ENCODE peak calls at places on chromosome 20, in eight cellular contexts. One of them, this sample, is unnamed.

GRCh38 chr20:17833036-17833674 is 133.4 kb downstream of the BANF2 start:
- DNase-seq in EL: peak
- DNase-seq in mucosa of descending colon: no peak
- DNase-seq in central memory CD4-positive, alpha-beta T cell: no peak
- DNase-seq in stimulated activated effector memory CD8-positive, alpha-beta T cell treated with anti-CD3 and anti-CD28 coated beads, Interleukin-12 subunit alpha, Interleukin-12 subunit beta, amount 100 ng/mL, for 72 hours: no peak
- DNase-seq in CD8-positive, alpha-beta T cell: no peak
- DNase-seq in activated naive CD8-positive, alpha-beta T cell treated with anti-CD3 and anti-CD28 coated beads, Interleukin-2, amount 10 ng/mL, durations not matched to agents 7 days and 5 days: no peak
- DNase-seq in NCI-H1048: no peak
- DNase-seq in this sample: peak

GRCh38 chr20:4161447-4162251 is 146.3 kb upstream of the RNF24 start:
- DNase-seq in CD8-positive, alpha-beta T cell: no peak
- DNase-seq in central memory CD4-positive, alpha-beta T cell: no peak
- DNase-seq in activated naive CD8-positive, alpha-beta T cell treated with anti-CD3 and anti-CD28 coated beads, Interleukin-2, amount 10 ng/mL, durations not matched to agents 7 days and 5 days: peak
- DNase-seq in mucosa of descending colon: peak
- DNase-seq in NCI-H1048: no peak
- DNase-seq in EL: no peak
- DNase-seq in stimulated activated effector memory CD8-positive, alpha-beta T cell treated with anti-CD3 and anti-CD28 coated beads, Interleukin-12 subunit alpha, Interleukin-12 subunit beta, amount 100 ng/mL, for 72 hours: peak
- DNase-seq in this sample: no peak

GRCh38 chr20:22582386-22582959 is 1.9 kb downstream of the FOXA2 start:
- DNase-seq in central memory CD4-positive, alpha-beta T cell: no peak
- DNase-seq in NCI-H1048: no peak
- DNase-seq in activated naive CD8-positive, alpha-beta T cell treated with anti-CD3 and anti-CD28 coated beads, Interleukin-2, amount 10 ng/mL, durations not matched to agents 7 days and 5 days: no peak
- DNase-seq in stimulated activated effector memory CD8-positive, alpha-beta T cell treated with anti-CD3 and anti-CD28 coated beads, Interleukin-12 subunit alpha, Interleukin-12 subunit beta, amount 100 ng/mL, for 72 hours: no peak
- DNase-seq in EL: no peak
- DNase-seq in CD8-positive, alpha-beta T cell: no peak
- DNase-seq in mucosa of descending colon: no peak
- DNase-seq in this sample: no peak

GRCh38 chr20:2387580-2387979 is 6.9 kb downstream of the TGM6 start:
- DNase-seq in central memory CD4-positive, alpha-beta T cell: no peak
- DNase-seq in NCI-H1048: no peak
- DNase-seq in EL: no peak
- DNase-seq in activated naive CD8-positive, alpha-beta T cell treated with anti-CD3 and anti-CD28 coated beads, Interleukin-2, amount 10 ng/mL, durations not matched to agents 7 days and 5 days: no peak
- DNase-seq in mucosa of descending colon: no peak
- DNase-seq in stimulated activated effector memory CD8-positive, alpha-beta T cell treated with anti-CD3 and anti-CD28 coated beads, Interleukin-12 subunit alpha, Interleukin-12 subunit beta, amount 100 ng/mL, for 72 hours: no peak
- DNase-seq in CD8-positive, alpha-beta T cell: no peak
- DNase-seq in this sample: no peak

GRCh38 chr20:14775778-14776177 is 438.4 kb upstream of the FLRT3 start:
- DNase-seq in CD8-positive, alpha-beta T cell: no peak
- DNase-seq in EL: peak
- DNase-seq in activated naive CD8-positive, alpha-beta T cell treated with anti-CD3 and anti-CD28 coated beads, Interleukin-2, amount 10 ng/mL, durations not matched to agents 7 days and 5 days: no peak
- DNase-seq in mucosa of descending colon: no peak
- DNase-seq in NCI-H1048: no peak
- DNase-seq in central memory CD4-positive, alpha-beta T cell: no peak
- DNase-seq in stimulated activated effector memory CD8-positive, alpha-beta T cell treated with anti-CD3 and anti-CD28 coated beads, Interleukin-12 subunit alpha, Interleukin-12 subunit beta, amount 100 ng/mL, for 72 hours: no peak
- DNase-seq in this sample: peak

GRCh38 chr20:51700809-51701285 is 67.3 kb downstream of the ATP9A start:
- DNase-seq in activated naive CD8-positive, alpha-beta T cell treated with anti-CD3 and anti-CD28 coated beads, Interleukin-2, amount 10 ng/mL, durations not matched to agents 7 days and 5 days: no peak
- DNase-seq in central memory CD4-positive, alpha-beta T cell: no peak
- DNase-seq in stimulated activated effector memory CD8-positive, alpha-beta T cell treated with anti-CD3 and anti-CD28 coated beads, Interleukin-12 subunit alpha, Interleukin-12 subunit beta, amount 100 ng/mL, for 72 hours: no peak
- DNase-seq in NCI-H1048: no peak
- DNase-seq in mucosa of descending colon: no peak
- DNase-seq in CD8-positive, alpha-beta T cell: no peak
- DNase-seq in EL: peak
- DNase-seq in this sample: no peak

GRCh38 chr20:35004051-35004725 is 48.5 kb downstream of the MYH7B start:
- DNase-seq in stimulated activated effector memory CD8-positive, alpha-beta T cell treated with anti-CD3 and anti-CD28 coated beads, Interleukin-12 subunit alpha, Interleukin-12 subunit beta, amount 100 ng/mL, for 72 hours: no peak
- DNase-seq in NCI-H1048: no peak
- DNase-seq in central memory CD4-positive, alpha-beta T cell: no peak
- DNase-seq in CD8-positive, alpha-beta T cell: no peak
- DNase-seq in EL: no peak
- DNase-seq in mucosa of descending colon: peak
- DNase-seq in activated naive CD8-positive, alpha-beta T cell treated with anti-CD3 and anti-CD28 coated beads, Interleukin-2, amount 10 ng/mL, durations not matched to agents 7 days and 5 days: peak
- DNase-seq in this sample: no peak

GRCh38 chr20:62117658-62118057 is 4.6 kb upstream of the LSM14B start:
- DNase-seq in mucosa of descending colon: peak
- DNase-seq in central memory CD4-positive, alpha-beta T cell: peak
- DNase-seq in CD8-positive, alpha-beta T cell: peak
- DNase-seq in EL: no peak
- DNase-seq in stimulated activated effector memory CD8-positive, alpha-beta T cell treated with anti-CD3 and anti-CD28 coated beads, Interleukin-12 subunit alpha, Interleukin-12 subunit beta, amount 100 ng/mL, for 72 hours: peak
- DNase-seq in activated naive CD8-positive, alpha-beta T cell treated with anti-CD3 and anti-CD28 coated beads, Interleukin-2, amount 10 ng/mL, durations not matched to agents 7 days and 5 days: peak
- DNase-seq in NCI-H1048: no peak
- DNase-seq in this sample: no peak

GRCh38 chr20:433300-433975 is 25.3 kb downstream of the RBCK1 start:
- DNase-seq in mucosa of descending colon: no peak
- DNase-seq in stimulated activated effector memory CD8-positive, alpha-beta T cell treated with anti-CD3 and anti-CD28 coated beads, Interleukin-12 subunit alpha, Interleukin-12 subunit beta, amount 100 ng/mL, for 72 hours: peak
- DNase-seq in activated naive CD8-positive, alpha-beta T cell treated with anti-CD3 and anti-CD28 coated beads, Interleukin-2, amount 10 ng/mL, durations not matched to agents 7 days and 5 days: peak
- DNase-seq in central memory CD4-positive, alpha-beta T cell: peak
- DNase-seq in EL: peak
- DNase-seq in NCI-H1048: no peak
- DNase-seq in CD8-positive, alpha-beta T cell: peak
- DNase-seq in this sample: peak

GRCh38 chr20:24917797-24918578 is 31.1 kb upstream of the CST7 start:
- DNase-seq in stimulated activated effector memory CD8-positive, alpha-beta T cell treated with anti-CD3 and anti-CD28 coated beads, Interleukin-12 subunit alpha, Interleukin-12 subunit beta, amount 100 ng/mL, for 72 hours: peak
- DNase-seq in central memory CD4-positive, alpha-beta T cell: peak
- DNase-seq in CD8-positive, alpha-beta T cell: peak
- DNase-seq in activated naive CD8-positive, alpha-beta T cell treated with anti-CD3 and anti-CD28 coated beads, Interleukin-2, amount 10 ng/mL, durations not matched to agents 7 days and 5 days: peak
- DNase-seq in NCI-H1048: peak
- DNase-seq in EL: peak
- DNase-seq in mucosa of descending colon: no peak
- DNase-seq in this sample: peak

GRCh38 chr20:38881806-38882440 is 44.3 kb upstream of the FAM83D start:
- DNase-seq in activated naive CD8-positive, alpha-beta T cell treated with anti-CD3 and anti-CD28 coated beads, Interleukin-2, amount 10 ng/mL, durations not matched to agents 7 days and 5 days: no peak
- DNase-seq in stimulated activated effector memory CD8-positive, alpha-beta T cell treated with anti-CD3 and anti-CD28 coated beads, Interleukin-12 subunit alpha, Interleukin-12 subunit beta, amount 100 ng/mL, for 72 hours: no peak
- DNase-seq in central memory CD4-positive, alpha-beta T cell: no peak
- DNase-seq in mucosa of descending colon: no peak
- DNase-seq in CD8-positive, alpha-beta T cell: no peak
- DNase-seq in EL: no peak
- DNase-seq in NCI-H1048: no peak
- DNase-seq in this sample: no peak

GRCh38 chr20:25076201-25076600 is 5.7 kb downstream of the VSX1 start:
- DNase-seq in EL: no peak
- DNase-seq in stimulated activated effector memory CD8-positive, alpha-beta T cell treated with anti-CD3 and anti-CD28 coated beads, Interleukin-12 subunit alpha, Interleukin-12 subunit beta, amount 100 ng/mL, for 72 hours: peak
- DNase-seq in CD8-positive, alpha-beta T cell: no peak
- DNase-seq in NCI-H1048: no peak
- DNase-seq in central memory CD4-positive, alpha-beta T cell: no peak
- DNase-seq in mucosa of descending colon: no peak
- DNase-seq in activated naive CD8-positive, alpha-beta T cell treated with anti-CD3 and anti-CD28 coated beads, Interleukin-2, amount 10 ng/mL, durations not matched to agents 7 days and 5 days: no peak
- DNase-seq in this sample: peak

GRCh38 chr20:22382742-22383141 is 201.6 kb downstream of the FOXA2 start:
- DNase-seq in stimulated activated effector memory CD8-positive, alpha-beta T cell treated with anti-CD3 and anti-CD28 coated beads, Interleukin-12 subunit alpha, Interleukin-12 subunit beta, amount 100 ng/mL, for 72 hours: no peak
- DNase-seq in central memory CD4-positive, alpha-beta T cell: no peak
- DNase-seq in EL: no peak
- DNase-seq in activated naive CD8-positive, alpha-beta T cell treated with anti-CD3 and anti-CD28 coated beads, Interleukin-2, amount 10 ng/mL, durations not matched to agents 7 days and 5 days: no peak
- DNase-seq in NCI-H1048: no peak
- DNase-seq in CD8-positive, alpha-beta T cell: no peak
- DNase-seq in mucosa of descending colon: no peak
- DNase-seq in this sample: peak

GRCh38 chr20:17795449-17796095 is 95.8 kb downstream of the BANF2 start:
- DNase-seq in central memory CD4-positive, alpha-beta T cell: no peak
- DNase-seq in CD8-positive, alpha-beta T cell: no peak
- DNase-seq in activated naive CD8-positive, alpha-beta T cell treated with anti-CD3 and anti-CD28 coated beads, Interleukin-2, amount 10 ng/mL, durations not matched to agents 7 days and 5 days: no peak
- DNase-seq in EL: no peak
- DNase-seq in mucosa of descending colon: no peak
- DNase-seq in stimulated activated effector memory CD8-positive, alpha-beta T cell treated with anti-CD3 and anti-CD28 coated beads, Interleukin-12 subunit alpha, Interleukin-12 subunit beta, amount 100 ng/mL, for 72 hours: no peak
- DNase-seq in NCI-H1048: no peak
- DNase-seq in this sample: no peak

GRCh38 chr20:59958626-59959025 is 403 bp downstream of the CDH26 start:
- DNase-seq in mucosa of descending colon: no peak
- DNase-seq in NCI-H1048: no peak
- DNase-seq in EL: no peak
- DNase-seq in stimulated activated effector memory CD8-positive, alpha-beta T cell treated with anti-CD3 and anti-CD28 coated beads, Interleukin-12 subunit alpha, Interleukin-12 subunit beta, amount 100 ng/mL, for 72 hours: no peak
- DNase-seq in activated naive CD8-positive, alpha-beta T cell treated with anti-CD3 and anti-CD28 coated beads, Interleukin-2, amount 10 ng/mL, durations not matched to agents 7 days and 5 days: no peak
- DNase-seq in central memory CD4-positive, alpha-beta T cell: no peak
- DNase-seq in CD8-positive, alpha-beta T cell: no peak
- DNase-seq in this sample: no peak

GRCh38 chr20:58634818-58635665 is 16.0 kb upstream of the STX16 start:
- DNase-seq in activated naive CD8-positive, alpha-beta T cell treated with anti-CD3 and anti-CD28 coated beads, Interleukin-2, amount 10 ng/mL, durations not matched to agents 7 days and 5 days: peak
- DNase-seq in central memory CD4-positive, alpha-beta T cell: no peak
- DNase-seq in CD8-positive, alpha-beta T cell: peak
- DNase-seq in EL: peak
- DNase-seq in stimulated activated effector memory CD8-positive, alpha-beta T cell treated with anti-CD3 and anti-CD28 coated beads, Interleukin-12 subunit alpha, Interleukin-12 subunit beta, amount 100 ng/mL, for 72 hours: no peak
- DNase-seq in NCI-H1048: no peak
- DNase-seq in mucosa of descending colon: no peak
- DNase-seq in this sample: no peak

GRCh38 chr20:32037929-32038328 is 14.1 kb upstream of the HCK start:
- DNase-seq in activated naive CD8-positive, alpha-beta T cell treated with anti-CD3 and anti-CD28 coated beads, Interleukin-2, amount 10 ng/mL, durations not matched to agents 7 days and 5 days: no peak
- DNase-seq in stimulated activated effector memory CD8-positive, alpha-beta T cell treated with anti-CD3 and anti-CD28 coated beads, Interleukin-12 subunit alpha, Interleukin-12 subunit beta, amount 100 ng/mL, for 72 hours: no peak
- DNase-seq in CD8-positive, alpha-beta T cell: no peak
- DNase-seq in NCI-H1048: no peak
- DNase-seq in mucosa of descending colon: no peak
- DNase-seq in EL: peak
- DNase-seq in central memory CD4-positive, alpha-beta T cell: no peak
- DNase-seq in this sample: peak

GRCh38 chr20:63519765-63520593 is 586 bp upstream of the PPDPF start:
- DNase-seq in stimulated activated effector memory CD8-positive, alpha-beta T cell treated with anti-CD3 and anti-CD28 coated beads, Interleukin-12 subunit alpha, Interleukin-12 subunit beta, amount 100 ng/mL, for 72 hours: peak
- DNase-seq in central memory CD4-positive, alpha-beta T cell: peak
- DNase-seq in NCI-H1048: no peak
- DNase-seq in CD8-positive, alpha-beta T cell: peak
- DNase-seq in mucosa of descending colon: peak
- DNase-seq in activated naive CD8-positive, alpha-beta T cell treated with anti-CD3 and anti-CD28 coated beads, Interleukin-2, amount 10 ng/mL, durations not matched to agents 7 days and 5 days: peak
- DNase-seq in EL: peak
- DNase-seq in this sample: peak

GRCh38 chr20:48635791-48636267 is 192.0 kb downstream of the PREX1 start:
- DNase-seq in CD8-positive, alpha-beta T cell: peak
- DNase-seq in mucosa of descending colon: no peak
- DNase-seq in central memory CD4-positive, alpha-beta T cell: peak
- DNase-seq in NCI-H1048: no peak
- DNase-seq in activated naive CD8-positive, alpha-beta T cell treated with anti-CD3 and anti-CD28 coated beads, Interleukin-2, amount 10 ng/mL, durations not matched to agents 7 days and 5 days: peak
- DNase-seq in stimulated activated effector memory CD8-positive, alpha-beta T cell treated with anti-CD3 and anti-CD28 coated beads, Interleukin-12 subunit alpha, Interleukin-12 subunit beta, amount 100 ng/mL, for 72 hours: peak
- DNase-seq in EL: peak
- DNase-seq in this sample: peak

GRCh38 chr20:31587545-31588389 is 17.3 kb upstream of the ID1 start:
- DNase-seq in activated naive CD8-positive, alpha-beta T cell treated with anti-CD3 and anti-CD28 coated beads, Interleukin-2, amount 10 ng/mL, durations not matched to agents 7 days and 5 days: no peak
- DNase-seq in NCI-H1048: no peak
- DNase-seq in stimulated activated effector memory CD8-positive, alpha-beta T cell treated with anti-CD3 and anti-CD28 coated beads, Interleukin-12 subunit alpha, Interleukin-12 subunit beta, amount 100 ng/mL, for 72 hours: no peak
- DNase-seq in CD8-positive, alpha-beta T cell: no peak
- DNase-seq in EL: peak
- DNase-seq in central memory CD4-positive, alpha-beta T cell: no peak
- DNase-seq in mucosa of descending colon: peak
- DNase-seq in this sample: no peak

GRCh38 chr20:5001174-5002076 is at the start of gene SLC23A2:
- DNase-seq in activated naive CD8-positive, alpha-beta T cell treated with anti-CD3 and anti-CD28 coated beads, Interleukin-2, amount 10 ng/mL, durations not matched to agents 7 days and 5 days: peak
- DNase-seq in EL: peak
- DNase-seq in CD8-positive, alpha-beta T cell: peak
- DNase-seq in NCI-H1048: no peak
- DNase-seq in central memory CD4-positive, alpha-beta T cell: peak
- DNase-seq in mucosa of descending colon: peak
- DNase-seq in stimulated activated effector memory CD8-positive, alpha-beta T cell treated with anti-CD3 and anti-CD28 coated beads, Interleukin-12 subunit alpha, Interleukin-12 subunit beta, amount 100 ng/mL, for 72 hours: peak
- DNase-seq in this sample: no peak

GRCh38 chr20:25563362-25563761 is 22.0 kb downstream of the NINL start:
- DNase-seq in activated naive CD8-positive, alpha-beta T cell treated with anti-CD3 and anti-CD28 coated beads, Interleukin-2, amount 10 ng/mL, durations not matched to agents 7 days and 5 days: no peak
- DNase-seq in NCI-H1048: no peak
- DNase-seq in central memory CD4-positive, alpha-beta T cell: no peak
- DNase-seq in CD8-positive, alpha-beta T cell: no peak
- DNase-seq in stimulated activated effector memory CD8-positive, alpha-beta T cell treated with anti-CD3 and anti-CD28 coated beads, Interleukin-12 subunit alpha, Interleukin-12 subunit beta, amount 100 ng/mL, for 72 hours: no peak
- DNase-seq in mucosa of descending colon: no peak
- DNase-seq in EL: no peak
- DNase-seq in this sample: no peak

GRCh38 chr20:8428988-8429387 is 296.9 kb downstream of the PLCB1 start:
- DNase-seq in central memory CD4-positive, alpha-beta T cell: no peak
- DNase-seq in NCI-H1048: no peak
- DNase-seq in EL: no peak
- DNase-seq in stimulated activated effector memory CD8-positive, alpha-beta T cell treated with anti-CD3 and anti-CD28 coated beads, Interleukin-12 subunit alpha, Interleukin-12 subunit beta, amount 100 ng/mL, for 72 hours: no peak
- DNase-seq in mucosa of descending colon: no peak
- DNase-seq in CD8-positive, alpha-beta T cell: peak
- DNase-seq in activated naive CD8-positive, alpha-beta T cell treated with anti-CD3 and anti-CD28 coated beads, Interleukin-2, amount 10 ng/mL, durations not matched to agents 7 days and 5 days: no peak
- DNase-seq in this sample: no peak

GRCh38 chr20:62776692-62777527 is 19.4 kb upstream of the MRGBP start:
- DNase-seq in NCI-H1048: no peak
- DNase-seq in mucosa of descending colon: peak
- DNase-seq in activated naive CD8-positive, alpha-beta T cell treated with anti-CD3 and anti-CD28 coated beads, Interleukin-2, amount 10 ng/mL, durations not matched to agents 7 days and 5 days: peak
- DNase-seq in EL: peak
- DNase-seq in central memory CD4-positive, alpha-beta T cell: peak
- DNase-seq in CD8-positive, alpha-beta T cell: peak
- DNase-seq in stimulated activated effector memory CD8-positive, alpha-beta T cell treated with anti-CD3 and anti-CD28 coated beads, Interleukin-12 subunit alpha, Interleukin-12 subunit beta, amount 100 ng/mL, for 72 hours: peak
- DNase-seq in this sample: no peak

GRCh38 chr20:63686492-63687321 is 9.7 kb upstream of the TNFRSF6B start:
- DNase-seq in activated naive CD8-positive, alpha-beta T cell treated with anti-CD3 and anti-CD28 coated beads, Interleukin-2, amount 10 ng/mL, durations not matched to agents 7 days and 5 days: no peak
- DNase-seq in CD8-positive, alpha-beta T cell: no peak
- DNase-seq in stimulated activated effector memory CD8-positive, alpha-beta T cell treated with anti-CD3 and anti-CD28 coated beads, Interleukin-12 subunit alpha, Interleukin-12 subunit beta, amount 100 ng/mL, for 72 hours: no peak
- DNase-seq in EL: peak
- DNase-seq in NCI-H1048: no peak
- DNase-seq in mucosa of descending colon: peak
- DNase-seq in central memory CD4-positive, alpha-beta T cell: no peak
- DNase-seq in this sample: peak

GRCh38 chr20:11101696-11102095 is 427.9 kb upstream of the JAG1 start:
- DNase-seq in activated naive CD8-positive, alpha-beta T cell treated with anti-CD3 and anti-CD28 coated beads, Interleukin-2, amount 10 ng/mL, durations not matched to agents 7 days and 5 days: no peak
- DNase-seq in EL: no peak
- DNase-seq in NCI-H1048: no peak
- DNase-seq in mucosa of descending colon: no peak
- DNase-seq in central memory CD4-positive, alpha-beta T cell: no peak
- DNase-seq in CD8-positive, alpha-beta T cell: no peak
- DNase-seq in stimulated activated effector memory CD8-positive, alpha-beta T cell treated with anti-CD3 and anti-CD28 coated beads, Interleukin-12 subunit alpha, Interleukin-12 subunit beta, amount 100 ng/mL, for 72 hours: no peak
- DNase-seq in this sample: no peak

GRCh38 chr20:57712851-57713504 is 3.2 kb upstream of the PMEPA1 start:
- DNase-seq in central memory CD4-positive, alpha-beta T cell: no peak
- DNase-seq in NCI-H1048: no peak
- DNase-seq in CD8-positive, alpha-beta T cell: no peak
- DNase-seq in stimulated activated effector memory CD8-positive, alpha-beta T cell treated with anti-CD3 and anti-CD28 coated beads, Interleukin-12 subunit alpha, Interleukin-12 subunit beta, amount 100 ng/mL, for 72 hours: no peak
- DNase-seq in activated naive CD8-positive, alpha-beta T cell treated with anti-CD3 and anti-CD28 coated beads, Interleukin-2, amount 10 ng/mL, durations not matched to agents 7 days and 5 days: no peak
- DNase-seq in mucosa of descending colon: no peak
- DNase-seq in EL: no peak
- DNase-seq in this sample: no peak

GRCh38 chr20:58447733-58448391 is 58.8 kb downstream of the VAPB start:
- DNase-seq in stimulated activated effector memory CD8-positive, alpha-beta T cell treated with anti-CD3 and anti-CD28 coated beads, Interleukin-12 subunit alpha, Interleukin-12 subunit beta, amount 100 ng/mL, for 72 hours: peak
- DNase-seq in NCI-H1048: no peak
- DNase-seq in activated naive CD8-positive, alpha-beta T cell treated with anti-CD3 and anti-CD28 coated beads, Interleukin-2, amount 10 ng/mL, durations not matched to agents 7 days and 5 days: no peak
- DNase-seq in CD8-positive, alpha-beta T cell: peak
- DNase-seq in EL: peak
- DNase-seq in central memory CD4-positive, alpha-beta T cell: peak
- DNase-seq in mucosa of descending colon: no peak
- DNase-seq in this sample: peak

GRCh38 chr20:58472273-58473018 is 42.8 kb downstream of the APCDD1L start:
- DNase-seq in EL: no peak
- DNase-seq in activated naive CD8-positive, alpha-beta T cell treated with anti-CD3 and anti-CD28 coated beads, Interleukin-2, amount 10 ng/mL, durations not matched to agents 7 days and 5 days: no peak
- DNase-seq in central memory CD4-positive, alpha-beta T cell: no peak
- DNase-seq in mucosa of descending colon: no peak
- DNase-seq in stimulated activated effector memory CD8-positive, alpha-beta T cell treated with anti-CD3 and anti-CD28 coated beads, Interleukin-12 subunit alpha, Interleukin-12 subunit beta, amount 100 ng/mL, for 72 hours: no peak
- DNase-seq in CD8-positive, alpha-beta T cell: no peak
- DNase-seq in NCI-H1048: no peak
- DNase-seq in this sample: no peak

GRCh38 chr20:4038047-4038459 is 22.7 kb upstream of the RNF24 start:
- DNase-seq in mucosa of descending colon: peak
- DNase-seq in central memory CD4-positive, alpha-beta T cell: peak
- DNase-seq in NCI-H1048: no peak
- DNase-seq in activated naive CD8-positive, alpha-beta T cell treated with anti-CD3 and anti-CD28 coated beads, Interleukin-2, amount 10 ng/mL, durations not matched to agents 7 days and 5 days: peak
- DNase-seq in CD8-positive, alpha-beta T cell: peak
- DNase-seq in stimulated activated effector memory CD8-positive, alpha-beta T cell treated with anti-CD3 and anti-CD28 coated beads, Interleukin-12 subunit alpha, Interleukin-12 subunit beta, amount 100 ng/mL, for 72 hours: peak
- DNase-seq in EL: peak
- DNase-seq in this sample: peak

GRCh38 chr20:19964289-19965263 is 52.6 kb upstream of the NAA20 start:
- DNase-seq in activated naive CD8-positive, alpha-beta T cell treated with anti-CD3 and anti-CD28 coated beads, Interleukin-2, amount 10 ng/mL, durations not matched to agents 7 days and 5 days: no peak
- DNase-seq in CD8-positive, alpha-beta T cell: no peak
- DNase-seq in central memory CD4-positive, alpha-beta T cell: no peak
- DNase-seq in EL: peak
- DNase-seq in NCI-H1048: no peak
- DNase-seq in stimulated activated effector memory CD8-positive, alpha-beta T cell treated with anti-CD3 and anti-CD28 coated beads, Interleukin-12 subunit alpha, Interleukin-12 subunit beta, amount 100 ng/mL, for 72 hours: no peak
- DNase-seq in mucosa of descending colon: no peak
- DNase-seq in this sample: peak

GRCh38 chr20:21251278-21251677 is 51.9 kb upstream of the XRN2 start:
- DNase-seq in mucosa of descending colon: no peak
- DNase-seq in NCI-H1048: no peak
- DNase-seq in activated naive CD8-positive, alpha-beta T cell treated with anti-CD3 and anti-CD28 coated beads, Interleukin-2, amount 10 ng/mL, durations not matched to agents 7 days and 5 days: no peak
- DNase-seq in EL: peak
- DNase-seq in stimulated activated effector memory CD8-positive, alpha-beta T cell treated with anti-CD3 and anti-CD28 coated beads, Interleukin-12 subunit alpha, Interleukin-12 subunit beta, amount 100 ng/mL, for 72 hours: no peak
- DNase-seq in CD8-positive, alpha-beta T cell: no peak
- DNase-seq in central memory CD4-positive, alpha-beta T cell: no peak
- DNase-seq in this sample: peak

GRCh38 chr20:45419188-45420091 is 3.5 kb downstream of the PIGT start:
- DNase-seq in EL: peak
- DNase-seq in mucosa of descending colon: no peak
- DNase-seq in CD8-positive, alpha-beta T cell: no peak
- DNase-seq in NCI-H1048: no peak
- DNase-seq in central memory CD4-positive, alpha-beta T cell: no peak
- DNase-seq in activated naive CD8-positive, alpha-beta T cell treated with anti-CD3 and anti-CD28 coated beads, Interleukin-2, amount 10 ng/mL, durations not matched to agents 7 days and 5 days: no peak
- DNase-seq in stimulated activated effector memory CD8-positive, alpha-beta T cell treated with anti-CD3 and anti-CD28 coated beads, Interleukin-12 subunit alpha, Interleukin-12 subunit beta, amount 100 ng/mL, for 72 hours: peak
- DNase-seq in this sample: peak

GRCh38 chr20:45867811-45868176 is 10.4 kb downstream of the ZSWIM3 start:
- DNase-seq in EL: peak
- DNase-seq in CD8-positive, alpha-beta T cell: no peak
- DNase-seq in activated naive CD8-positive, alpha-beta T cell treated with anti-CD3 and anti-CD28 coated beads, Interleukin-2, amount 10 ng/mL, durations not matched to agents 7 days and 5 days: no peak
- DNase-seq in central memory CD4-positive, alpha-beta T cell: no peak
- DNase-seq in mucosa of descending colon: no peak
- DNase-seq in NCI-H1048: no peak
- DNase-seq in stimulated activated effector memory CD8-positive, alpha-beta T cell treated with anti-CD3 and anti-CD28 coated beads, Interleukin-12 subunit alpha, Interleukin-12 subunit beta, amount 100 ng/mL, for 72 hours: no peak
- DNase-seq in this sample: peak